ENCODE peak calls at places on chromosomes 12 and 14, in seven cellular contexts. O is H7, R is tibial artery, P is adrenal gland, B is colonic mucosa, H is kidney epithelial cell, F is left ventricle myocardium inferior. Q is an unnamed sample. For H3K36me3, the result is how much of the 10 kb centered on the place peaks cover.

GRCh38 chr14:55654233-55654632 is 74.2 kb downstream of the KTN1 start:
- DNase-seq in H (no peak), O (no peak), R (no peak), B (no peak), P (no peak), F (no peak), Q (no peak)

GRCh38 chr12:83042441-83043215 is 355.9 kb downstream of the TMTC2 start:
- DNase-seq in P (peak), R (no peak), H (no peak), F (no peak), O (no peak), B (no peak), Q (no peak)

GRCh38 chr12:26696613-26697092 is 136.3 kb downstream of the ITPR2 start:
- DNase-seq in H (no peak), B (no peak), P (no peak), F (no peak), O (no peak), R (no peak), Q (no peak)

GRCh38 chr14:80930836-80931389 is 10.6 kb downstream of the CEP128 start:
- DNase-seq in P (no peak), B (no peak), H (peak), F (no peak), R (no peak), O (no peak), Q (no peak)

GRCh38 chr12:6229823-6230222 is 29.6 kb downstream of the CD9 start:
- DNase-seq in O (no peak), P (peak), R (peak), F (peak), H (no peak), B (peak), Q (no peak)

GRCh38 chr12:115597157-115597712 is 680.3 kb downstream of the MED13L start:
- DNase-seq in R (no peak), B (no peak), O (no peak), H (peak), P (no peak), F (no peak), Q (no peak)

GRCh38 chr14:73741876-73742519 is 27.8 kb upstream of the PNMA1 start:
- DNase-seq in B (peak), P (no peak), R (no peak), O (no peak), H (no peak), F (no peak), Q (no peak)

GRCh38 chr14:96105921-96106441 is 66.8 kb downstream of the C14orf132 start:
- DNase-seq in H (no peak), O (peak), B (peak), P (peak), R (peak), F (no peak), Q (no peak)

GRCh38 chr12:131829351-131829794 is 1.2 kb downstream of the MMP17 start:
- DNase-seq in R (no peak), P (no peak), O (no peak), H (no peak), F (no peak), B (no peak), Q (peak)
- H3K4me3 ChIP-seq in R (peak), P (no peak), O (peak), H (peak), F (peak), B (peak), Q (peak)

DNA sequence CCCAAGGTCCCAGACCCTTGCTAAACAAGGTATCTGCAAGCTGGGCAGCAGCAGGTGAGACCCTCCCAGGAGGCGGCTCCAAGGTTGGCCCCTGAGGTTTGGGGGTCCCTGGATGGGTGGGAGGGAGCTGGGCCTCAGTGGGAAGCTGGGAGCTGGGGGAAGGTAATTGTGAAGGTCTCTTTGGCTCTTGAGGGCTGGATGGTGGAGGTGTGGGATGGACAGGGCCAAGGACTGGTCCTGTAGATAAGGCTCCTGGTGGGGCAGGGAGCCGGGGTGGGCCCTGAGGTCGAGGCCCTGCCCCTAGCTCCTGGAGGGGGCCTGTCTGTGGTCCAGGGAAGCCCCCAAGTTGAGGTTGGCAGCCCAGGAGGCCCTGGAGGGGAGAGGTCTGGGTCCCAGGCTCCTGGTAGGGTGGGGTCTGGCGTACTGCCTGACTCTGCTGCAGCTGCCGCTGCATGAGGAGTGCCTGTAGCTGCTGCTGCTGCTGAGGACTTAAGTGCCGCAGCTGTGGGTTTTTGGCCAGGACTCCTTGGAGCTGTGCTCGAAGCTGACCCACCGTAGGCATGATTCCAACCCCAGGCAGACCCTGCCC is 13.1 kb upstream of the PRKAG1 start:
- DNase-seq in O (no peak), H (no peak), B (no peak), R (no peak), P (no peak), F (no peak), Q (no peak)
- H3K36me3 ChIP-seq in O (half or more), H (under half), B (under half), R (half or more), P (half or more), F (half or more), Q (half or more)

GRCh38 chr12:125853670-125854069 is 788.4 kb downstream of the AACS start:
- DNase-seq in O (no peak), R (no peak), B (no peak), P (no peak), F (no peak), H (no peak), Q (no peak)
- H3K4me3 ChIP-seq in O (no peak), R (no peak), B (no peak), P (no peak), F (no peak), H (no peak), Q (no peak)

DNA sequence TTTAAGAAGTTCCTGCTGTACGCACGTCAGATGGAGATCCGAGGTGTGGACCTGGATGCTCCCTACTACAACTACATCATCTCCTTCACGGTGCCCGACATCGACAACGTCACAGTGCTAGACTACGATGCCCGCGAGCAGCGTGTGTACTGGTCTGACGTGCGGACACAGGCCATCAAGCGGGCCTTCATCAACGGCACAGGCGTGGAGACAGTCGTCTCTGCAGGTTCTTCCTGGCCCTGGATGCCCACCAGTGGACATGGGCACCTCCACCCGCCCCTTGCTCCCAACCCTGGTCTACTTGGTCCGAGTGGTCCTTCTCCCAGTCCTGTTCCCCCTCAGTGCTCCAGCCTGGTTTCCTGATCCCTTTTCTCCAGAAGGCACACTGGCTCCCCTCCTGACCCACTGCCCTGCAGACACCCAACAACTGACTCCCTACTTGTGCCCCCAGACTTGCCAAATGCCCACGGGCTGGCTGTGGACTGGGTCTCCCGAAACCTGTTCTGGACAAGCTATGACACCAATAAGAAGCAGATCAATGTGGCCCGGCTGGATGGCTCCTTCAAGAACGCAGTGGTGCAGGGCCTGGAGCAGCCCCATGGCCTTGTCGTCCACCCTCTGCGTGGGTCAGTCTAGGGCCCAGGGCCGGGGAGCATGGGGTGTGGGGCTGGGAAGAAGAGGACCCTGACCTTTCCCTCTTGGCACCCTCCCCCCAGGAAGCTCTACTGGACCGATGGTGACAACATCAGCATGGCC is 32.1 kb upstream of the LRP1-AS start:
- DNase-seq in O (no peak), P (no peak), R (no peak), F (no peak), B (no peak), H (no peak), Q (no peak)
- H3K36me3 ChIP-seq in O (half or more), P (half or more), R (half or more), F (half or more), B (under half), H (under half), Q (under half)

Q was measured in BE2C.